ENCODE peak calls at places on chromosomes 16 and 17, in eight cellular contexts. One of them, this sample, is unnamed.
A peak's percentile ranks its signal among the peaks of the same experiment; 100 is the strongest.

GRCh38 chr17:36921131-36921851 is 16.0 kb upstream of the LHX1 start:
- DNase-seq in PC-9: peak; percentile 99
- DNase-seq in HCT116: peak; percentile 98
- DNase-seq in hepatocyte: peak; percentile 75
- DNase-seq in GM23338: peak; percentile 55
- DNase-seq in MM.1S: no peak
- DNase-seq in SK-N-SH: no peak
- DNase-seq in PC-3: peak; percentile 92
- DNase-seq in this sample: no peak

GRCh38 chr17:18261146-18261515 is 669 bp downstream of the MIEF2 start:
- DNase-seq in PC-9: peak; percentile 93
- DNase-seq in HCT116: no peak
- DNase-seq in hepatocyte: peak; percentile 83
- DNase-seq in GM23338: peak; percentile 53
- DNase-seq in MM.1S: peak; percentile 57
- DNase-seq in SK-N-SH: peak; percentile 60
- DNase-seq in PC-3: peak; percentile 79
- DNase-seq in this sample: peak; percentile 19

GRCh38 chr16:75130150-75130771 is 13.7 kb upstream of the LDHD start:
- DNase-seq in PC-9: peak; percentile 54
- DNase-seq in HCT116: no peak
- DNase-seq in hepatocyte: no peak
- DNase-seq in GM23338: peak; percentile 58
- DNase-seq in MM.1S: no peak
- DNase-seq in SK-N-SH: no peak
- DNase-seq in PC-3: peak; percentile 13
- DNase-seq in this sample: no peak

GRCh38 chr16:52912565-52913173 is 140.0 kb downstream of the CHD9NB start:
- DNase-seq in PC-9: no peak
- DNase-seq in HCT116: peak; percentile 55
- DNase-seq in hepatocyte: peak; percentile 79
- DNase-seq in GM23338: peak; percentile 84
- DNase-seq in MM.1S: peak; percentile 41
- DNase-seq in SK-N-SH: peak; percentile 55
- DNase-seq in PC-3: peak; percentile 66
- DNase-seq in this sample: peak; percentile 64

GRCh38 chr17:66040402-66040801 is 151.5 kb downstream of the CEP112 start:
- DNase-seq in PC-9: no peak
- DNase-seq in HCT116: peak; percentile 16
- DNase-seq in hepatocyte: no peak
- DNase-seq in GM23338: peak; percentile 23
- DNase-seq in MM.1S: no peak
- DNase-seq in SK-N-SH: no peak
- DNase-seq in PC-3: peak; percentile 19
- DNase-seq in this sample: no peak

GRCh38 chr17:49063652-49064051 is 66.5 kb downstream of the IGF2BP1 start:
- DNase-seq in PC-9: no peak
- DNase-seq in HCT116: no peak
- DNase-seq in hepatocyte: no peak
- DNase-seq in GM23338: no peak
- DNase-seq in MM.1S: no peak
- DNase-seq in SK-N-SH: no peak
- DNase-seq in PC-3: no peak
- DNase-seq in this sample: no peak

GRCh38 chr16:17509194-17509593 is 38.4 kb upstream of the XYLT1 start:
- DNase-seq in PC-9: peak; percentile 55
- DNase-seq in HCT116: no peak
- DNase-seq in hepatocyte: no peak
- DNase-seq in GM23338: no peak
- DNase-seq in MM.1S: no peak
- DNase-seq in SK-N-SH: no peak
- DNase-seq in PC-3: no peak
- DNase-seq in this sample: no peak

GRCh38 chr17:13584701-13585080 is 17.0 kb downstream of the HS3ST3A1 start:
- DNase-seq in PC-9: no peak
- DNase-seq in HCT116: no peak
- DNase-seq in hepatocyte: no peak
- DNase-seq in GM23338: no peak
- DNase-seq in MM.1S: no peak
- DNase-seq in SK-N-SH: no peak
- DNase-seq in PC-3: peak; percentile 49
- DNase-seq in this sample: no peak

GRCh38 chr17:28717578-28718316 is at the start of gene RAB34:
- DNase-seq in PC-9: peak; percentile 74
- DNase-seq in HCT116: no peak
- DNase-seq in hepatocyte: peak; percentile 94
- DNase-seq in GM23338: peak; percentile 98
- DNase-seq in MM.1S: no peak
- DNase-seq in SK-N-SH: no peak
- DNase-seq in PC-3: peak; percentile 80
- DNase-seq in this sample: no peak

GRCh38 chr17:28718317-28718672 is 627 bp upstream of the RAB34 start:
- DNase-seq in PC-9: no peak
- DNase-seq in HCT116: no peak
- DNase-seq in hepatocyte: no peak
- DNase-seq in GM23338: peak; percentile 68
- DNase-seq in MM.1S: no peak
- DNase-seq in SK-N-SH: no peak
- DNase-seq in PC-3: no peak
- DNase-seq in this sample: no peak

GRCh38 chr17:28718990-28719433 is 773 bp upstream of the RPL23A start:
- DNase-seq in PC-9: no peak
- DNase-seq in HCT116: no peak
- DNase-seq in hepatocyte: no peak
- DNase-seq in GM23338: no peak
- DNase-seq in MM.1S: no peak
- DNase-seq in SK-N-SH: no peak
- DNase-seq in PC-3: no peak
- DNase-seq in this sample: no peak

GRCh38 chr17:28722413-28723158 is 2.8 kb downstream of the RPL23A start:
- DNase-seq in PC-9: no peak
- DNase-seq in HCT116: no peak
- DNase-seq in hepatocyte: no peak
- DNase-seq in GM23338: no peak
- DNase-seq in MM.1S: no peak
- DNase-seq in SK-N-SH: no peak
- DNase-seq in PC-3: no peak
- DNase-seq in this sample: no peak

DNA sequence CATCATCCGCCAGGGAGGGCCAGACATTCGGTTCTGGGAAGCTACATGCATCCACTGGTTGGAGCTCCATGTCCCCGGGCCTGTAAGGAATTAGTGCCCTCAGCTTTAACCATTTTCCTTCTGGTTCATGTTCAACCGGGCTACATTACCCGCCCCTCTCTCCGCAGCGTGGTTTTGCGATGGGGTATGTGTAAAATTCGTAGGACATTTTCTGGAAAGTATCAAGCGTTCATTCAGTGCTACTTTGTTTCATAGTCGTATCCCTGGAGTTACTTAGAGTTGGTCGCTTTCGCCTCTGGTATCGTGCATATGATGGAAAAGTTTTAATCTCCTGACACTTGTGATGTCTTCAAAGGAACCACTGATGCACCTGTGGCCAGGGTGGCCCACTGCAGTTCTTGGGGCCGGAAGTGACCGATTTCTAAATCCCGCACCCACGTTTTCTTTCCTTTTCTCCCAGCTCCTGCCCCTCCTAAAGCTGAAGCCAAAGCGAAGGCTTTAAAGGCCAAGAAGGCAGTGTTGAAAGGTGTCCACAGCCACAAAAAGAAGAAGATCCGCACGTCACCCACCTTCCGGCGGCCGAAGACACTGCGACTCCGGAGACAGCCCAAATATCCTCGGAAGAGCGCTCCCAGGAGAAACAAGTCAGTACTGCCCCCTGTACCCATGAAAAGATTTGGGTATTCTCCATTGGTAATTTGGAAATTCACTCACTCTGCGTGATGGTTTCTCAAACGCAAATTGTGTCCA is 637 bp downstream of the RPL23A start:
- DNase-seq in PC-9: no peak
- DNase-seq in HCT116: no peak
- DNase-seq in hepatocyte: no peak
- DNase-seq in GM23338: no peak
- DNase-seq in MM.1S: peak; percentile 58
- DNase-seq in SK-N-SH: no peak
- DNase-seq in PC-3: no peak
- DNase-seq in this sample: peak; percentile 62
- H3K4me1 ChIP-seq in PC-9: peaks cover 58% of the 10 kb centered on the region
- H3K4me1 ChIP-seq in HCT116: peaks cover 59% of the 10 kb centered on the region
- H3K4me1 ChIP-seq in hepatocyte: peaks cover 48% of the 10 kb centered on the region
- H3K4me1 ChIP-seq in GM23338: peaks cover 47% of the 10 kb centered on the region
- H3K4me1 ChIP-seq in MM.1S: no peaks in the 10 kb centered on the region
- H3K4me1 ChIP-seq in SK-N-SH: peaks cover 27% of the 10 kb centered on the region
- H3K4me1 ChIP-seq in PC-3: peaks cover 43% of the 10 kb centered on the region
- H3K4me1 ChIP-seq in this sample: peaks cover 50% of the 10 kb centered on the region

DNA sequence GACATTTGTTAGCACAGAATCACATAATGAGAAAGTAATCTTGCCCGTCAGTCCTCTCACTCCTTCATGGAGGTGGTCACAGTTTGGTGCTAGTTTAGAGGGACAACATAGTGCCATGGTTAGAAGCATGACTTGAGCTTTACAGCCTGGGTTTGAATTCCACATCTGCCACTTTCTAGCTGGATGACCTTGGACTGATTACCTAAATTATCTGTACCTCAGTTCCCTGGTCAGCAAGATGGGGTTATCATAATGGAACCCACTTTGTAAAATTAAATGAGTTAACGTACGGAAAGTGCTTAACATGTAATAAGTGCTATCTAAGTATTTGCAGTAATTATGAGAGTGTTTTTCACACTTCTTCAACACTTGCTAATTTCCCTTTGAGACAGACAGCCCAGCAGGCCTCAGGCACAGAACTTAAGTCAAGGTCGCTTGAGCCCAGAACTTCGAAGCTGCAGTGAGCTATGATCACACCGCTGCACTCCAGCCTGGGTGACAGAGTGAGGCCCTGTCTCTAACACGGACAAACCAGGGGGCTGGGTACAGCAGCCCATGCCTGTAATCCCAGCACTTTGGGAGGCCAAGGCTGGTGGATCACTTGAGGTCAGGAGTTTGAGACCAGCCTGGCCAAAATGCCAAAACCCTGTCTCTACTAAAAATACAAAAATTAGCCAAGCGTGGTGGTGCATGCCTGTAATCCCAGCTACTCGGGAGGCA is 7.1 kb downstream of the VWA3A start:
- DNase-seq in PC-9: no peak
- DNase-seq in HCT116: no peak
- DNase-seq in hepatocyte: no peak
- DNase-seq in GM23338: no peak
- DNase-seq in MM.1S: no peak
- DNase-seq in SK-N-SH: no peak
- DNase-seq in PC-3: no peak
- DNase-seq in this sample: no peak
- TF ChIP-seq CTCF in PC-9: peak; percentile 3
- TF ChIP-seq CTCF in HCT116: no peak
- TF ChIP-seq CTCF in hepatocyte: no peak
- TF ChIP-seq CTCF in GM23338: no peak
- TF ChIP-seq CTCF in MM.1S: no peak
- TF ChIP-seq CTCF in SK-N-SH: peak; percentile 14
- TF ChIP-seq CTCF in PC-3: no peak
- TF ChIP-seq CTCF in this sample: peak; percentile 46

GRCh38 chr17:76085731-76086366 is 6.9 kb downstream of the ZACN start:
- DNase-seq in PC-9: no peak
- DNase-seq in HCT116: no peak
- DNase-seq in hepatocyte: no peak
- DNase-seq in GM23338: no peak
- DNase-seq in MM.1S: no peak
- DNase-seq in SK-N-SH: peak; percentile 22
- DNase-seq in PC-3: no peak
- DNase-seq in this sample: no peak
- H3K9me2 ChIP-seq in PC-9: no peaks in the 10 kb centered on the region
- H3K9me2 ChIP-seq in HCT116: no peaks in the 10 kb centered on the region
- H3K9me2 ChIP-seq in hepatocyte: no peaks in the 10 kb centered on the region
- H3K9me2 ChIP-seq in GM23338: no peaks in the 10 kb centered on the region
- H3K9me2 ChIP-seq in MM.1S: no peaks in the 10 kb centered on the region
- H3K9me2 ChIP-seq in SK-N-SH: no peaks in the 10 kb centered on the region
- H3K9me2 ChIP-seq in PC-3: no peaks in the 10 kb centered on the region
- H3K9me2 ChIP-seq in this sample: no peaks in the 10 kb centered on the region

GRCh38 chr17:81839301-81839700 is 4.5 kb upstream of the PPP1R27 start:
- DNase-seq in PC-9: no peak
- DNase-seq in HCT116: no peak
- DNase-seq in hepatocyte: no peak
- DNase-seq in GM23338: no peak
- DNase-seq in MM.1S: no peak
- DNase-seq in SK-N-SH: no peak
- DNase-seq in PC-3: no peak
- DNase-seq in this sample: no peak

GRCh38 chr17:81842378-81842724 is 7.5 kb upstream of the PPP1R27 start:
- DNase-seq in PC-9: no peak
- DNase-seq in HCT116: no peak
- DNase-seq in hepatocyte: no peak
- DNase-seq in GM23338: no peak
- DNase-seq in MM.1S: no peak
- DNase-seq in SK-N-SH: no peak
- DNase-seq in PC-3: no peak
- DNase-seq in this sample: no peak

GRCh38 chr17:81841866-81842265 is 7.0 kb upstream of the PPP1R27 start:
- DNase-seq in PC-9: no peak
- DNase-seq in HCT116: no peak
- DNase-seq in hepatocyte: no peak
- DNase-seq in GM23338: no peak
- DNase-seq in MM.1S: no peak
- DNase-seq in SK-N-SH: no peak
- DNase-seq in PC-3: no peak
- DNase-seq in this sample: no peak

GRCh38 chr17:81842725-81843504 is 8.1 kb upstream of the PPP1R27 start:
- DNase-seq in PC-9: no peak
- DNase-seq in HCT116: no peak
- DNase-seq in hepatocyte: no peak
- DNase-seq in GM23338: no peak
- DNase-seq in MM.1S: no peak
- DNase-seq in SK-N-SH: no peak
- DNase-seq in PC-3: peak; percentile 23
- DNase-seq in this sample: no peak

DNA sequence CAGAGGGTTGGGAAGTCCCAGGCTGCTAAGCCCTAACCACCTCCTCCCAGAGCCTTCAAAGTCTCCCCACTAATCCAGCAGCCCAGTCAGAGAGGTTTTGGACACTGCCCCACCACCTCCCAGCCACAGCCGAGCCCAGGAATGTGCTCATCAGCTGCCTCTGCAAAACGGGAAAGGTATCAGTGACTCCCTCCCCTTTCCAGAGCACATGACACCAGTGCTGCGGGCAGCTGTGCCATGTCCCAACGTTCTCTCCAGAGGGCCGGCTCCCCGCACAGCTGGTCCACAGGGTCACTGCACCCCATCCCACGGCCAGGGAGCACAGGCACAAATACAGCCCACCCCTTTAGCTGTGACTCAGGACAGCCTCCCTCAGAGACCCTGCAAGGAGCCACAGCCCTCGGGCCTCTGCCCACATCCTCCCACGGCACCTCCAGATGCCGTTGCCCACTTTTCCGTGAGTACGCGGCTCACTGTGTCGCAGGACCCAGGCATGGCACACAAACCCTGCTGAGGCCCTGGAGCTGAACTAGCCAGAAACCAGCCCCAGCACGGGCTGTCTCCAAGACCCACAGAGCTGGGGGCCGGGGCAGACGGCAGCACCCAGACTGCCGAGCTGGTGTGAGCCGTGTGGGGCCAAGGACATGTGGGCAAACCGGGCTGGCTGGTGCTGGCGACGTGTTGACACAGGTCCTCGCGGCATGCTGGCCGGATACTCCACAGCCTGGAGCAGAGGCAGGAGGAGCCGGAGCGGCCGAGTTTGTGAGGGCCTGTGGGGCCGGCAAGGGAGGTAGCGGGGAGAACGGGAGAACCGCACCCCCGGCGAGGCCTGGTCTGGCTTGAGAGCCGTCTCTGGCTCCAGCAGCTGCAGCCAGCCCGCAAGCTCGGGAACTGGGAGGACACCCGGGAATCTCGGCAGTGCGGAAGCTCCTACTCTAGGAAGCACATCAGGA is 6.3 kb upstream of the PPP1R27 start:
- DNase-seq in PC-9: no peak
- DNase-seq in HCT116: no peak
- DNase-seq in hepatocyte: no peak
- DNase-seq in GM23338: peak; percentile 37
- DNase-seq in MM.1S: no peak
- DNase-seq in SK-N-SH: no peak
- DNase-seq in PC-3: no peak
- DNase-seq in this sample: no peak
- H3K4me1 ChIP-seq in PC-9: no peaks in the 10 kb centered on the region
- H3K4me1 ChIP-seq in HCT116: no peaks in the 10 kb centered on the region
- H3K4me1 ChIP-seq in hepatocyte: no peaks in the 10 kb centered on the region
- H3K4me1 ChIP-seq in GM23338: no peaks in the 10 kb centered on the region
- H3K4me1 ChIP-seq in MM.1S: no peaks in the 10 kb centered on the region
- H3K4me1 ChIP-seq in SK-N-SH: no peaks in the 10 kb centered on the region
- H3K4me1 ChIP-seq in PC-3: no peaks in the 10 kb centered on the region
- H3K4me1 ChIP-seq in this sample: no peaks in the 10 kb centered on the region

This sample was measured in OCI-LY7.